ENCODE peak calls at places on chromosomes 5 and 9, in seven cellular contexts. H is fibroblast of lung, O is A549, R is tibial nerve, T is HCT116, F is heart left ventricle, M is MM.1S. E is an unnamed sample. For H3K4me1 and H3K9me3, the result is how much of the 10 kb centered on the place peaks cover.

GRCh38 chr5:42756630-42757601 is at the start of gene CCDC152:
- DNase-seq in H (peak), O (no peak), R (no peak), T (no peak), F (no peak), M (no peak), E (peak)

GRCh38 chr5:95382843-95383242 is 8.3 kb upstream of the FAM81B start:
- DNase-seq in H (no peak), O (no peak), R (no peak), T (no peak), F (no peak), M (no peak), E (no peak)

GRCh38 chr5:95102080-95102479 is 182.8 kb downstream of the MCTP1 start:
- DNase-seq in H (no peak), O (no peak), R (no peak), T (no peak), F (no peak), M (no peak), E (no peak)

GRCh38 chr9:35797311-35798109 is 6.1 kb downstream of the NPR2 start:
- DNase-seq in H (no peak), O (no peak), R (no peak), T (no peak), F (no peak), M (peak), E (no peak)

GRCh38 chr9:130117816-130118632 is 54.2 kb upstream of the NCS1 start:
- DNase-seq in H (peak), O (no peak), R (no peak), T (peak), F (no peak), M (no peak), E (peak)

GRCh38 chr9:37739222-37739621 is 14.4 kb upstream of the TRMT10B start:
- DNase-seq in H (no peak), O (no peak), R (no peak), T (no peak), F (no peak), M (no peak), E (no peak)

GRCh38 chr5:67301285-67301904 is 104.8 kb upstream of the CD180 start:
- DNase-seq in H (peak), O (no peak), R (peak), T (no peak), F (peak), M (no peak), E (peak)

GRCh38 chr5:179796877-179797608 is 3.3 kb downstream of the LTC4S start:
- DNase-seq in H (no peak), O (no peak), R (no peak), T (no peak), F (peak), M (no peak), E (no peak)

GRCh38 chr5:31867219-31867618 is 228.3 kb downstream of the PDZD2 start:
- DNase-seq in H (no peak), O (no peak), R (no peak), T (no peak), F (no peak), M (no peak), E (no peak)

GRCh38 chr5:25713259-25713658 is 1068.5 kb upstream of the CDH10 start:
- DNase-seq in H (no peak), O (peak), R (no peak), T (no peak), F (no peak), M (peak), E (no peak)

GRCh38 chr5:135944967-135945560 is 9.7 kb downstream of the LECT2 start:
- DNase-seq in H (peak), O (peak), R (peak), T (peak), F (peak), M (peak), E (no peak)

GRCh38 chr5:2298746-2299145 is 416.0 kb upstream of the IRX4 start:
- DNase-seq in H (no peak), O (no peak), R (no peak), T (no peak), F (no peak), M (no peak), E (no peak)

GRCh38 chr5:32541241-32541640 is 44.1 kb upstream of the SUB1 start:
- DNase-seq in H (no peak), O (no peak), R (no peak), T (no peak), F (no peak), M (no peak), E (no peak)

GRCh38 chr5:142619815-142620214 is 66.1 kb downstream of the FGF1 start:
- DNase-seq in H (no peak), O (no peak), R (no peak), T (no peak), F (no peak), M (no peak), E (no peak)

GRCh38 chr5:129063483-129064136 is 30.9 kb upstream of the ISOC1 start:
- DNase-seq in H (peak), O (no peak), R (no peak), T (no peak), F (no peak), M (no peak), E (no peak)

GRCh38 chr9:105978336-105978735 is 284.0 kb downstream of the TMEM38B start:
- DNase-seq in H (no peak), O (no peak), R (no peak), T (no peak), F (no peak), M (no peak), E (no peak)

GRCh38 chr9:108022246-108022935 is 532.8 kb upstream of the KLF4 start:
- DNase-seq in H (no peak), O (no peak), R (no peak), T (no peak), F (no peak), M (no peak), E (no peak)

GRCh38 chr9:3898371-3899218 is 372.8 kb upstream of the RFX3 start:
- DNase-seq in H (no peak), O (no peak), R (no peak), T (no peak), F (no peak), M (no peak), E (no peak)

GRCh38 chr5:22109315-22109714 is 743.8 kb downstream of the CDH12 start:
- DNase-seq in H (no peak), O (no peak), R (no peak), T (no peak), F (no peak), M (no peak), E (no peak)

GRCh38 chr5:163841-164240 is 27.5 kb upstream of the LRRC14B start:
- DNase-seq in H (no peak), O (no peak), R (no peak), T (no peak), F (no peak), M (no peak), E (peak)

GRCh38 chr5:72647806-72648205 is 140.6 kb upstream of the ZNF366 start:
- DNase-seq in H (no peak), O (peak), R (no peak), T (no peak), F (no peak), M (no peak), E (no peak)

GRCh38 chr9:126788046-126788445 is 16.8 kb upstream of the ZBTB43 start:
- DNase-seq in H (no peak), O (no peak), R (no peak), T (no peak), F (no peak), M (no peak), E (no peak)

GRCh38 chr5:15249152-15249551 is 250.8 kb upstream of the FBXL7 start:
- DNase-seq in H (peak), O (no peak), R (no peak), T (no peak), F (no peak), M (peak), E (no peak)

GRCh38 chr5:103086547-103086946 is 33.4 kb downstream of the GIN1 start:
- DNase-seq in H (no peak), O (no peak), R (no peak), T (no peak), F (no peak), M (no peak), E (no peak)

GRCh38 chr9:71783120-71783523 is 14.8 kb upstream of the CEMIP2 start:
- DNase-seq in H (no peak), O (peak), R (no peak), T (no peak), F (no peak), M (no peak), E (peak)

GRCh38 chr5:92309336-92309991 is 926.3 kb upstream of the ARRDC3 start:
- DNase-seq in H (peak), O (peak), R (no peak), T (peak), F (no peak), M (peak), E (no peak)

GRCh38 chr9:127874301-127875216 is 2.9 kb downstream of the AK1 start:
- DNase-seq in H (no peak), O (no peak), R (no peak), T (no peak), F (no peak), M (no peak), E (no peak)
- H3K4me1 ChIP-seq in H (under half), O (under half), R (under half), T (half or more), F (under half), M (under half), E (under half)

GRCh38 chr5:3331819-3332218 is 263.8 kb upstream of the IRX1 start:
- DNase-seq in H (no peak), O (no peak), R (no peak), T (no peak), F (no peak), M (no peak), E (no peak)
- H3K9me3 ChIP-seq in H (under half), O (under half), R (under half), T (under half), F (under half), M (under half), E (under half)

GRCh38 chr5:140357731-140358093 is 2.3 kb upstream of the SLC4A9 start:
- DNase-seq in H (peak), O (peak), R (peak), T (peak), F (peak), M (peak), E (peak)

GRCh38 chr5:140356878-140357730 is 2.9 kb upstream of the SLC4A9 start:
- DNase-seq in H (no peak), O (no peak), R (no peak), T (no peak), F (no peak), M (peak), E (no peak)

GRCh38 chr5:140360681-140361479 is 886 bp downstream of the SLC4A9 start:
- DNase-seq in H (no peak), O (no peak), R (no peak), T (no peak), F (no peak), M (no peak), E (no peak)

GRCh38 chr5:140360101-140360500 is at the start of gene SLC4A9:
- DNase-seq in H (no peak), O (no peak), R (no peak), T (no peak), F (no peak), M (no peak), E (no peak)

DNA sequence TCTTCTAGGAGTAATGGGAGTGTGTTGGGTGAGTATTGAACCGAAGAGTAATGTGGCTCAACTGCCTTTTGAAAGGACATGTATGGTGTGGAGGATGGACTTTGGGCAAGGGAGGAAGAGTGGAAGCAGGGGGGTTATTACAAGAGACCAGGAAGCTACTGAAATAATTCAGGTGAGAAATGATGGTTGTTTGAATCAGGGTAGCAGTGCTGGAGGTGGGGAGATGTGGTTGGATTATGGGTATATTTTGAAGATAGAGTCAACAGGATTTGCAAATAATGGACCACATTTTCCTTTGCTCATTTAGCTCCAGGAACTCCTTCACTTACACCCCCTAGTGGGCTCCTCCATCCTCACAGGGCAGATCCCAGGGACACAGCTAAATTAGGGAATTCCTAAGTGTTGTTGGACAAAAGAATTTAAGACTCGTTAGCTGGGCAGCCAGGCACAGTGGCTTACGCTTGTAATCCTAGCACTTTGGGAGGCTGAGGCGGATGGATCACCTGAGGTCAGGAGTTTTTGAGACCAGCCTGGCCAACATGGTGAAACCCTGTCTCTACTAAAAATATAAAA is 1.2 kb upstream of the SLC4A9 start:
- DNase-seq in H (peak), O (peak), R (no peak), T (no peak), F (no peak), M (no peak), E (no peak)
- TF ChIP-seq CTCF in H (peak), O (peak), R (no peak), T (peak), F (peak), M (peak), E (peak)

DNA sequence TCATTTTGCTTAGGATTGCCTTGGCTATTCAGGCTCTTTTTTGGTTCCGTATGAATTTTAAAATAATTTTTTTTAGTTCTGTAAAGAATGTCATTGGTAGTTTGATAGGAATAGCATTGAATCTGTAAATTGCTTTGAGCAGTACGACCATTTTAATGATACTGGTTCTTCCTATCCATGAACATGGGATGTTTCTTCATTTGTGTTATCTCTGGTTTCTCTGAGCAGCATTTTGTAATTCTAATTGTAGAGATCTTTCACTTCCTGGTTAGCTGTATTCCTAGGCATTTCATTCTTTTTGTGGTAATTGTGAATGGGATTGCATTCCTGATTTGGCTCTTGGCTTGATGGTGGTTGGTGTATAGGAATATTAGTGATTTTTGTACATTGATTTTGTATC is 6.3 kb upstream of the UBE2QL1 start:
- DNase-seq in H (no peak), O (no peak), R (no peak), T (no peak), F (no peak), M (peak), E (no peak)
- H3K4me1 ChIP-seq in H (under half), O (under half), R (under half), T (under half), F (under half), M (under half), E (under half)

DNA sequence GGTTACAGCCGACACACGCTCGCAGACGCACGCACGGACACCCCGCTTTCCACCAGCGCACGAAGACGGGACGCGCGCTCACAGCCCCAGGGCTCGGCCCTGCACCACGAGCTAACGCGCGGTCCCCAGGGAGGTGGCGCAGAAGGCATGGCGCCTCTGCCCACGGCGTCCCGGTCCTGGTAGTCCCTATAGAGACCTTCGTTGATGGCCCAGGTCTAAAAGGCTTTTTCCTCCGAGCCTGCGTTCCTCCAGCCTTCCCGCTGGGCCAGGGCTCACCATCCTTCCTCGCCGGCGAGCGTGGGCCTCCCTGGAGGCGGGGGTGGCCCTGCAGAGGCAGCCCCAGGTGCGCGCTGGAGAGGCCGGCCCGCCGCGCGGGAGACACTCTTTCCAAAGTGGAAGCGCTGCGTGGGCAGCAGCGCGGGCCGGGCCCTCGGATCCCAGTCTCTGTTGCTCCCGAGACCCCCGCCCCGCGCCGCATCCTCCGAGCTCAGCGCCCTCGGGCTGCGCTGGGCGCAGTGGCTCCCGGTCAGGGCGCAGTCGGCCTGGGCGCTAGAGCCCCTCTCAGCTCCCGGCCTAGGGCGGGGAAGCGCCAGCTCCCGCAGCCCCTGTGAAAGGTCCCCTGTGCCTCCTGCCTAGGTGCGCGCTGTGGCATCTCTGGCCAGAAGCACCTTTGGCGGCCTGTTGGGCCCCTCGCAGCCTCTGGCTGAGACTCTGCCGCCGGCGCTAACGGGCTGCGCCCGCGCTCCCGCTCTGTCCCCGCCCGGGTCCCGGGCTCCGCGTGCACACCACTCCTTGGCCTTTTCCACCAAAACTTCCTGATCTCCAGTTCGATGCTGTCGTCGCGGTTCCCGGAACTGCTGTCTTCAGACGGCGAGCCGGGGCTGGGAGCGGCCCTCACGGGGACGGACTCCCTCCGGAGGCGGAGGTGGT is 31.9 kb upstream of the FANCC start:
- DNase-seq in H (no peak), O (no peak), R (no peak), T (no peak), F (no peak), M (no peak), E (no peak)
- H3K9me3 ChIP-seq in H (under half), O (under half), R (under half), T (under half), F (under half), M (under half), E (under half)

GRCh38 chr9:17807670-17808282 is 228.9 kb downstream of the SH3GL2 start:
- DNase-seq in H (no peak), O (no peak), R (no peak), T (no peak), F (no peak), M (no peak), E (no peak)

GRCh38 chr9:17799383-17799782 is 220.5 kb downstream of the SH3GL2 start:
- DNase-seq in H (peak), O (no peak), R (no peak), T (no peak), F (no peak), M (no peak), E (no peak)

GRCh38 chr9:17800397-17800796 is 221.5 kb downstream of the SH3GL2 start:
- DNase-seq in H (no peak), O (no peak), R (no peak), T (no peak), F (no peak), M (no peak), E (no peak)

GRCh38 chr9:17802249-17802857 is 223.5 kb downstream of the SH3GL2 start:
- DNase-seq in H (peak), O (peak), R (no peak), T (no peak), F (no peak), M (no peak), E (no peak)
- TF ChIP-seq CTCF in H (peak), O (peak), R (peak), T (peak), F (no peak), M (peak), E (no peak)

GRCh38 chr9:19241728-19242127 is 11.2 kb downstream of the DENND4C start:
- DNase-seq in H (no peak), O (no peak), R (no peak), T (no peak), F (no peak), M (no peak), E (no peak)

DNA sequence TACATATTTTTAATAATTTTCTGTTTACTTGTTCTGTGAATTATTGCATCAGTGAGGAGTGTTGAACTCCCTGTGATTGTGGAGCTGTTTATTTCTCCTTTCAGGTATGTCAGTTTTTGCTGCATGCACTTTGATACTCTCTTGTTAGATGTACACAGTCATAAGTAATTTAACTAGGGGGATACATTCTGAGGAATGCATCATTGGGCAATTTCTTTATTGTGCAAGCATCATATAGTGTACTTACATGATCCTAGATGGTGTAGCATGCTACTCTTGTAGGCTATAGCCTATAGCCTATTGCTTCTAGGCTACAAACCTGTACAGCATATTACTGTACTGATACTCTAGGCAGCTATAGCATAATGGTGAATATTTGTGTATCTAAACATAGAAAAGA is 9.5 kb downstream of the DENND4C start:
- DNase-seq in H (peak), O (no peak), R (no peak), T (no peak), F (no peak), M (no peak), E (no peak)
- H3K4me1 ChIP-seq in H (under half), O (under half), R (under half), T (under half), F (under half), M (under half), E (under half)

DNA sequence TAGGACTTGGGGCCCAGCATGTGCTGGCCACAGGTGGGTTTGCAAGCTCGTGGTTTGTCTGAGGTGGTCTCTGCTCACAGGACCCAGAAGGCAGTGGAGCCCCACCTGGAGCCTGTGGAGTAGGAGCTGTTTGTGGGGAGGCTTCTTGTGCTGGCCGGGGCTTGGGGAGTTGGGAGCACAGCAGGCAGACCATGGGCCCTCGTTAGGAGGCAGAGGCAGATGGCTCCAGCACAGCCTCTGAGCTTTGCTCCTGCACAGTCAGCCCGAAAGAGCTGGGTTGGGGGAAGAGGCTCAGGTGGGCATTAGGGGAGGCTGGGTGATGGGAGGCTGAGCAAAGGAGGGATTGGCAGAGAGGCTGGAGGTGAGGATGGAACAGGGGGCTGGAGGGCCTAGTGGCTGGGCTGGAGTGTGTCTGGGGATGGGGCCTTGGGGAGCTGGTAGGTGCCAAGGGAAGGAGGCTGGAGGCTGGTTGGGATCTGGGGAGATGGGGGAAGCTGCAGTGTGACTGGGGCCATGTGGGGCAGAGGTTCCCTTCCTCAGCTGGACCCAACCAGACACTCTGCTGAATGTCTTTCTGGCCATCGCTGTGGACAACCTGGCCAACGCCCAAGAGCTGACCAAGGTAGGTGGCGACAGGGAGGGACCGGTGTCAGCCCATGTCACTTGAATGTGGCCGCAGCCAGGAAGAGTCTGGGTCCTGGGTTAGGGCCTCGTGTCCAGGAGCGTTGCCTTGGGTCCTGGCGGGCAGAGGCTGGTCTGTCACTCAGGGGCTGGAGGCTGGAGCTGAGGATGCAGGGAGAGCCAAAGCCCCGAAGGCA is 132.1 kb downstream of the CACNA1B start:
- DNase-seq in H (no peak), O (no peak), R (no peak), T (no peak), F (peak), M (no peak), E (no peak)
- H3K9me3 ChIP-seq in H (under half), O (under half), R (under half), T (under half), F (under half), M (under half), E (under half)